ENCODE peak calls at places on chromosomes 2 and 18, in nine cellular contexts. Q is caudate nucleus; N is activated T-helper 1 cell treated with Interleukin-2 at 50 U/mL for 16 hours; O is head of caudate nucleus; T is activated naive CD8-positive, alpha-beta T cell treated with anti-CD3 and anti-CD28 coated beads, Interleukin-2, amount 50 U/mL, for 24 hours; Y is epithelial cell of esophagus; G is astrocyte of the spinal cord; M is GM03348; J is activated T-cell treated with anti-CD3 and anti-CD28 coated beads for 24 hours. X is an unnamed sample.

GRCh38 chr2:236884776-236885175 is 200.9 kb upstream of the COPS8 start:
- DNase-seq in J (no peak), N (no peak), Y (no peak), Q (no peak), T (no peak), O (no peak), G (no peak), M (no peak), X (no peak)

GRCh38 chr18:22391571-22392359 is 25.9 kb downstream of the CTAGE1 start:
- DNase-seq in O (no peak), G (peak; percentile 93), N (no peak), T (peak; percentile 46), J (peak; percentile 13), Q (no peak), M (peak; percentile 54), Y (peak; percentile 98), X (peak; percentile 2)

GRCh38 chr2:39730276-39730675 is 48.8 kb downstream of the THUMPD2 start:
- DNase-seq in N (no peak), M (no peak), Q (no peak), J (no peak), G (no peak), Y (no peak), T (no peak), O (no peak), X (no peak)

GRCh38 chr2:134079373-134079772 is 174.5 kb upstream of the MGAT5 start:
- DNase-seq in J (no peak), M (no peak), Y (no peak), T (no peak), G (no peak), N (no peak), Q (no peak), O (no peak), X (no peak)

GRCh38 chr2:75646583-75647425 is at the start of gene MRPL19:
- DNase-seq in O (peak; percentile 92), T (peak; percentile 74), Q (peak; percentile 85), N (peak; percentile 59), G (peak; percentile 94), J (peak; percentile 71), M (peak; percentile 93), Y (peak; percentile 94), X (peak; percentile 60)

GRCh38 chr18:9711361-9712129 is 3.4 kb downstream of the RAB31 start:
- DNase-seq in G (no peak), Y (no peak), Q (no peak), M (no peak), O (no peak), J (no peak), T (peak; percentile 14), N (no peak), X (no peak)

GRCh38 chr18:12946549-12947354 is 1.1 kb upstream of the SEH1L start:
- DNase-seq in Q (no peak), M (peak; percentile 79), Y (peak; percentile 40), G (peak; percentile 70), N (peak; percentile 4), J (peak; percentile 2), O (no peak), T (peak; percentile 27), X (no peak)

GRCh38 chr2:37415128-37415817 is 70.8 kb downstream of the QPCT start:
- DNase-seq in J (no peak), Q (no peak), Y (peak; percentile 37), O (no peak), G (peak; percentile 54), T (no peak), M (peak; percentile 36), N (no peak), X (no peak)

GRCh38 chr2:74777161-74777900 is 56.6 kb upstream of the HK2 start:
- DNase-seq in G (no peak), Q (no peak), M (no peak), O (no peak), J (no peak), Y (no peak), T (no peak), N (no peak), X (no peak)

GRCh38 chr2:11043245-11043644 is 112.0 kb upstream of the SLC66A3 start:
- DNase-seq in M (no peak), G (no peak), O (no peak), N (no peak), J (no peak), Y (no peak), T (no peak), Q (no peak), X (no peak)

X was measured in CD4-positive, alpha-beta T cell.